ENCODE peak calls at places on chromosomes 4 and X, in seven cellular contexts. T is left lung, V is fibroblast of pulmonary artery, K is retinal pigment epithelial cell, R is choroid plexus epithelial cell, O is upper lobe of right lung, H is lower leg skin. A is an unnamed sample.

GRCh38 chrX:40933132-40934078 is 151.8 kb upstream of the USP9X start:
- DNase-seq in V (peak; percentile 61), R (peak; percentile 69), O (no peak), T (no peak), H (no peak), K (peak; percentile 56), A (no peak)

GRCh38 chr4:72971572-72971971 is 97.9 kb downstream of the COX18 start:
- DNase-seq in V (peak; percentile 90), R (peak; percentile 86), H (no peak), T (no peak), O (no peak), K (no peak), A (peak; percentile 78)

GRCh38 chr4:185101354-185101890 is 41.6 kb upstream of the SLC25A4 start:
- DNase-seq in H (no peak), T (no peak), K (no peak), V (no peak), R (no peak), O (no peak), A (no peak)

GRCh38 chr4:11428161-11428700 is 463 bp downstream of the HS3ST1 start:
- DNase-seq in O (no peak), H (no peak), R (no peak), T (no peak), K (no peak), V (no peak), A (no peak)

GRCh38 chr4:111542056-111542455 is 603.2 kb upstream of the FAM241A start:
- DNase-seq in T (no peak), K (no peak), H (no peak), V (no peak), O (no peak), R (no peak), A (no peak)

GRCh38 chrX:11416600-11416999 is 123.4 kb downstream of the AMELX start:
- DNase-seq in R (no peak), H (no peak), K (no peak), T (no peak), V (no peak), O (no peak), A (no peak)

GRCh38 chr4:149371021-149371420 is 444.6 kb downstream of the IQCM start:
- DNase-seq in K (peak; percentile 34), H (no peak), V (peak; percentile 83), T (no peak), O (no peak), R (peak; percentile 83), A (peak; percentile 43)

GRCh38 chrX:55908685-55909212 is 191.2 kb downstream of the RRAGB start:
- DNase-seq in T (no peak), O (peak; percentile 30), R (peak; percentile 9), V (peak; percentile 4), H (peak; percentile 81), K (no peak), A (no peak)

GRCh38 chrX:1491851-1492349 is 39.2 kb upstream of the ASMTL start:
- DNase-seq in V (peak; percentile 18), O (peak; percentile 47), K (no peak), R (peak; percentile 11), H (peak; percentile 58), T (no peak), A (no peak)

GRCh38 chrX:19743386-19743785 is 144.0 kb downstream of the SH3KBP1 start:
- DNase-seq in K (no peak), V (no peak), O (no peak), T (no peak), R (no peak), H (no peak), A (no peak)

GRCh38 chr4:6538586-6538985 is 36.4 kb upstream of the MAN2B2 start:
- DNase-seq in K (no peak), T (no peak), H (no peak), V (no peak), R (no peak), O (no peak), A (no peak)

GRCh38 chrX:150564838-150565237 is 3.6 kb upstream of the MTM1 start:
- DNase-seq in K (no peak), H (no peak), R (no peak), O (no peak), T (no peak), V (no peak), A (no peak)

GRCh38 chr4:173168396-173169177 is at the start of gene GALNT7:
- DNase-seq in T (peak; percentile 86), H (peak; percentile 92), K (no peak), O (peak; percentile 89), V (peak; percentile 58), R (peak; percentile 57), A (no peak)

GRCh38 chr4:182449186-182449880 is 206.1 kb downstream of the TENM3 start:
- DNase-seq in R (peak; percentile 48), T (no peak), O (no peak), K (no peak), V (peak; percentile 47), H (no peak), A (peak; percentile 9)

GRCh38 chr4:145589923-145590702 is 29.1 kb upstream of the MMAA start:
- DNase-seq in T (no peak), R (no peak), K (no peak), H (no peak), O (no peak), V (no peak), A (no peak)

GRCh38 chr4:19983072-19983471 is 268.6 kb upstream of the SLIT2 start:
- DNase-seq in H (no peak), V (peak; percentile 98), R (peak; percentile 97), K (peak; percentile 98), T (no peak), O (no peak), A (no peak)

GRCh38 chrX:97267916-97268680 is 384.4 kb downstream of the RPA4 start:
- DNase-seq in K (no peak), R (peak; percentile 39), V (peak; percentile 8), O (no peak), H (no peak), T (no peak), A (no peak)

GRCh38 chr4:48575964-48576363 is 85.9 kb downstream of the ZAR1 start:
- DNase-seq in K (no peak), O (no peak), R (peak; percentile 90), V (peak; percentile 31), T (no peak), H (no peak), A (no peak)

GRCh38 chrX:38882894-38883620 is 81.8 kb downstream of the MID1IP1 start:
- DNase-seq in H (no peak), K (no peak), T (peak; percentile 37), V (peak; percentile 62), O (no peak), R (no peak), A (peak; percentile 67)

GRCh38 chrX:132490086-132490419 is 1.2 kb upstream of the MBNL3 start:
- DNase-seq in O (no peak), H (no peak), T (no peak), K (no peak), V (no peak), R (no peak), A (no peak)

GRCh38 chr4:128521156-128521555 is 233.5 kb upstream of the PGRMC2 start:
- DNase-seq in K (no peak), H (no peak), R (peak; percentile 49), V (peak; percentile 80), O (no peak), T (no peak), A (no peak)

GRCh38 chrX:28498658-28499057 is 88.6 kb upstream of the IL1RAPL1 start:
- DNase-seq in K (peak; percentile 48), O (no peak), R (peak; percentile 3), V (peak; percentile 41), T (no peak), H (no peak), A (no peak)

GRCh38 chr4:152106113-152106763 is 345.4 kb upstream of the GATB start:
- DNase-seq in R (peak; percentile 86), V (peak; percentile 95), H (peak; percentile 90), O (no peak), K (peak; percentile 73), T (peak; percentile 87), A (peak; percentile 97)

DNA sequence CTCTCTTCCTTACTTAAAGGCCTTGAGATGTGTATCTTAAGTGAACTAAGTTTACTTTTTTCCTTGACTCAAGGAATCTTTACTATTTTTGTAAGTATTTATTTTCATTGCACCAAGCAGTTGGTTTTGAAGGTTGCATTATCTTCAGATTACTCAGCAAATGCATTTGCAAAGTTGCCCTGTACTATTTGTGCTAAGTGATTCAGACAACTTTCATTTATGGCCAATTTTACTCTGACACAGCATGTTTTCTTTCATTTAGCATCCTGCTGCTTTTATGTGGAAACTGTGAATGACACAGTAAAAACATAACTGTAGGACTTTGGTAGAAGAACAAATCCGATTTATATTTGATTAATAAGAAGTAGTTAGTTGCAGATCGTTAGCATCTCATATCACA is 191.0 kb downstream of the CCSER1 start:
- DNase-seq in O (no peak), H (no peak), V (peak; percentile 84), T (no peak), K (peak; percentile 55), R (peak; percentile 95), A (no peak)
- H3K4me3 ChIP-seq in O (no peak overlapping the region), H (no peak overlapping the region), V (peak overlapping the region; percentile 17), T (no peak overlapping the region), K (no peak overlapping the region), R (peak overlapping the region; percentile 25), A (no peak overlapping the region)

GRCh38 chr4:40886931-40887330 is 137.2 kb downstream of the NSUN7 start:
- DNase-seq in T (no peak), H (no peak), V (no peak), R (no peak), O (no peak), K (no peak), A (no peak)
- TF ChIP-seq CTCF in T (no peak), H (no peak), V (no peak), R (no peak), O (no peak), K (no peak), A (no peak)

GRCh38 chr4:8046925-8047541 is 107.4 kb upstream of the AFAP1 start:
- DNase-seq in T (no peak), O (no peak), K (no peak), R (no peak), H (no peak), V (no peak), A (no peak)
- H3K4me3 ChIP-seq in T (no peak overlapping the region), O (no peak overlapping the region), K (no peak overlapping the region), R (no peak overlapping the region), H (no peak overlapping the region), V (no peak overlapping the region), A (no peak overlapping the region)

GRCh38 chrX:108138814-108139213 is 47.2 kb downstream of the ATG4A start:
- DNase-seq in R (no peak), O (no peak), V (no peak), K (no peak), H (no peak), T (no peak), A (no peak)

GRCh38 chrX:108131471-108131870 is 39.9 kb downstream of the ATG4A start:
- DNase-seq in K (no peak), O (no peak), R (no peak), T (no peak), H (no peak), V (peak; percentile 78), A (no peak)

GRCh38 chrX:108130889-108131288 is 39.3 kb downstream of the ATG4A start:
- DNase-seq in T (no peak), O (no peak), H (no peak), K (no peak), R (no peak), V (no peak), A (no peak)

GRCh38 chrX:108132034-108132433 is 40.5 kb downstream of the ATG4A start:
- DNase-seq in K (no peak), R (no peak), T (no peak), V (no peak), O (no peak), H (no peak), A (no peak)

GRCh38 chrX:108134724-108135123 is 43.1 kb downstream of the ATG4A start:
- DNase-seq in H (no peak), K (no peak), O (no peak), T (no peak), R (no peak), V (no peak), A (no peak)
- TF ChIP-seq CTCF in H (no peak), K (no peak), O (no peak), T (no peak), R (peak; percentile 7), V (no peak), A (no peak)

GRCh38 chr4:112889619-112890294 is 159.7 kb upstream of the ANK2 start:
- DNase-seq in O (no peak), V (peak; percentile 91), H (no peak), T (no peak), K (no peak), R (peak; percentile 61), A (no peak)
- H3K4me3 ChIP-seq in O (peak overlapping the region; percentile 27), V (peak overlapping the region; percentile 37), H (no peak overlapping the region), T (no peak overlapping the region), K (no peak overlapping the region), R (no peak overlapping the region), A (no peak overlapping the region)

A was measured in kidney epithelial cell.